ENCODE peak calls at places on chromosomes 3 and 15, in five cellular contexts. M is sigmoid colon; S is aorta; I is GM23248; Y is stimulated activated CD8-positive, alpha-beta memory T cell treated with anti-CD3 and anti-CD28 coated beads, Interleukin-15, amount 100 ng/mL, for 1 hour. E is an unnamed sample.

GRCh38 chr15:56369234-56369633 is 4.0 kb downstream of the TEX9 start:
- DNase-seq in I (no peak), S (no peak), M (no peak), Y (no peak), E (no peak)

GRCh38 chr15:88232771-88233170 is 23.8 kb downstream of the NTRK3 start:
- DNase-seq in S (peak; percentile 7), Y (no peak), M (no peak), I (no peak), E (no peak)

GRCh38 chr15:48682949-48683651 is 37.6 kb upstream of the FBN1 start:
- DNase-seq in S (peak; percentile 64), Y (no peak), M (peak; percentile 80), I (peak; percentile 86), E (peak; percentile 91)

GRCh38 chr15:31341036-31341435 is 14.4 kb downstream of the KLF13 start:
- DNase-seq in I (no peak), S (no peak), Y (no peak), M (no peak), E (no peak)

GRCh38 chr3:1404270-1404669 is 311.4 kb downstream of the CNTN6 start:
- DNase-seq in M (no peak), I (peak; percentile 1), Y (no peak), S (no peak), E (no peak)

GRCh38 chr3:185549111-185549510 is 3.3 kb downstream of the LIPH start:
- DNase-seq in M (no peak), S (no peak), I (peak; percentile 99), Y (no peak), E (peak; percentile 100)

GRCh38 chr3:192080336-192080735 is 619.4 kb downstream of the PYDC2 start:
- DNase-seq in I (no peak), Y (no peak), M (no peak), S (no peak), E (no peak)

GRCh38 chr3:76198086-76198485 is 412.7 kb upstream of the ZNF717 start:
- DNase-seq in I (no peak), M (no peak), S (no peak), Y (no peak), E (no peak)

GRCh38 chr3:12303532-12303931 is 14.7 kb downstream of the PPARG start:
- DNase-seq in I (peak; percentile 95), M (no peak), Y (no peak), S (no peak), E (peak; percentile 87)

GRCh38 chr3:134640378-134640777 is 10.4 kb downstream of the KY start:
- DNase-seq in I (no peak), Y (no peak), S (no peak), M (no peak), E (no peak)

GRCh38 chr3:67059443-67059842 is 61.3 kb downstream of the KBTBD8 start:
- DNase-seq in Y (no peak), S (no peak), M (no peak), I (no peak), E (no peak)

GRCh38 chr15:37789881-37790280 is 144.6 kb upstream of the TMCO5A start:
- DNase-seq in I (peak; percentile 75), S (no peak), M (no peak), Y (no peak), E (peak; percentile 68)

GRCh38 chr3:10352146-10352911 is 31.4 kb upstream of the SEC13 start:
- DNase-seq in I (peak; percentile 39), M (no peak), Y (no peak), S (no peak), E (peak; percentile 75)

GRCh38 chr3:192433704-192434103 is 293.6 kb downstream of the FGF12 start:
- DNase-seq in I (no peak), Y (no peak), S (no peak), M (no peak), E (no peak)

GRCh38 chr3:108380128-108380795 is 83.9 kb downstream of the HHLA2 start:
- DNase-seq in S (no peak), Y (no peak), I (no peak), M (no peak), E (no peak)

GRCh38 chr3:9194509-9195184 is 54.8 kb downstream of the SRGAP3 start:
- DNase-seq in I (no peak), S (no peak), Y (no peak), M (peak; percentile 37), E (no peak)

GRCh38 chr3:126542340-126543241 is 16.1 kb downstream of the C3orf22 start:
- DNase-seq in S (peak; percentile 38), Y (no peak), M (peak; percentile 62), I (no peak), E (no peak)

GRCh38 chr3:125194061-125194848 is 18.3 kb downstream of the SLC12A8 start:
- DNase-seq in M (no peak), S (no peak), Y (no peak), I (peak; percentile 41), E (no peak)

GRCh38 chr3:118818386-118818785 is 216.3 kb downstream of the IGSF11 start:
- DNase-seq in I (peak; percentile 72), Y (no peak), M (no peak), S (no peak), E (peak; percentile 66)

GRCh38 chr3:63768888-63769287 is 50.2 kb upstream of the C3orf49 start:
- DNase-seq in Y (no peak), S (no peak), I (no peak), M (no peak), E (no peak)

GRCh38 chr3:106086636-106087035 is 217.8 kb upstream of the CBLB start:
- DNase-seq in M (no peak), I (peak; percentile 5), Y (no peak), S (no peak), E (no peak)

GRCh38 chr15:24772709-24773373 is 97.3 kb downstream of the NPAP1 start:
- DNase-seq in I (peak; percentile 86), Y (peak; percentile 19), S (peak; percentile 82), M (peak; percentile 83), E (peak; percentile 67)

GRCh38 chr15:47674576-47675232 is 42.6 kb upstream of the SEMA6D start:
- DNase-seq in Y (no peak), M (no peak), S (no peak), I (no peak), E (no peak)

GRCh38 chr3:164550857-164551256 is 527.4 kb downstream of the SI start:
- DNase-seq in I (no peak), S (no peak), Y (no peak), M (no peak), E (no peak)

GRCh38 chr3:128950223-128950938 is 43.5 kb downstream of the CFAP92 start:
- DNase-seq in S (no peak), Y (no peak), I (peak; percentile 19), M (no peak), E (peak; percentile 46)

GRCh38 chr3:188187055-188187454 is 33.1 kb downstream of the LPP start:
- DNase-seq in Y (no peak), S (no peak), I (no peak), M (no peak), E (no peak)

GRCh38 chr3:124924741-124925140 is 9.8 kb downstream of the MUC13 start:
- DNase-seq in I (no peak), S (no peak), M (no peak), Y (no peak), E (no peak)

E was measured in fibroblast of the aortic adventitia.